ENCODE peak calls at places on chromosomes 1 and 21, in seven cellular contexts. One of them, this sample, is unnamed.

GRCh38 chr1:6956488-6957159 is 171.4 kb downstream of the CAMTA1 start:
- DNase-seq in iris pigment epithelial cell: no peak
- DNase-seq in stromal cell of bone marrow: no peak
- DNase-seq in AG08396: no peak
- DNase-seq in occipital lobe: no peak
- DNase-seq in activated naive CD4-positive, alpha-beta T cell: no peak
- DNase-seq in neural crest cell: no peak
- DNase-seq in this sample: peak

GRCh38 chr1:233245191-233245765 is 50.2 kb downstream of the PCNX2 start:
- DNase-seq in occipital lobe: no peak
- DNase-seq in activated naive CD4-positive, alpha-beta T cell: no peak
- DNase-seq in AG08396: no peak
- DNase-seq in neural crest cell: no peak
- DNase-seq in iris pigment epithelial cell: no peak
- DNase-seq in stromal cell of bone marrow: no peak
- DNase-seq in this sample: no peak

GRCh38 chr21:44942566-44942965 is 2.7 kb downstream of the SLX9 start:
- DNase-seq in occipital lobe: no peak
- DNase-seq in AG08396: no peak
- DNase-seq in activated naive CD4-positive, alpha-beta T cell: no peak
- DNase-seq in iris pigment epithelial cell: no peak
- DNase-seq in stromal cell of bone marrow: no peak
- DNase-seq in neural crest cell: no peak
- DNase-seq in this sample: no peak

GRCh38 chr1:37449936-37450335 is 24.4 kb upstream of the ZC3H12A start:
- DNase-seq in stromal cell of bone marrow: no peak
- DNase-seq in activated naive CD4-positive, alpha-beta T cell: no peak
- DNase-seq in AG08396: no peak
- DNase-seq in neural crest cell: no peak
- DNase-seq in iris pigment epithelial cell: no peak
- DNase-seq in occipital lobe: no peak
- DNase-seq in this sample: no peak

GRCh38 chr1:7902478-7903084 is 38.1 kb downstream of the TNFRSF9 start:
- DNase-seq in activated naive CD4-positive, alpha-beta T cell: peak
- DNase-seq in occipital lobe: no peak
- DNase-seq in stromal cell of bone marrow: peak
- DNase-seq in iris pigment epithelial cell: peak
- DNase-seq in neural crest cell: peak
- DNase-seq in AG08396: peak
- DNase-seq in this sample: peak

GRCh38 chr1:154263465-154264332 is 8.7 kb upstream of the HAX1 start:
- DNase-seq in stromal cell of bone marrow: no peak
- DNase-seq in neural crest cell: no peak
- DNase-seq in AG08396: no peak
- DNase-seq in iris pigment epithelial cell: peak
- DNase-seq in occipital lobe: no peak
- DNase-seq in activated naive CD4-positive, alpha-beta T cell: no peak
- DNase-seq in this sample: no peak

GRCh38 chr1:25486602-25487001 is 55.9 kb downstream of the MACO1 start:
- DNase-seq in activated naive CD4-positive, alpha-beta T cell: no peak
- DNase-seq in iris pigment epithelial cell: peak
- DNase-seq in occipital lobe: no peak
- DNase-seq in neural crest cell: no peak
- DNase-seq in stromal cell of bone marrow: no peak
- DNase-seq in AG08396: peak
- DNase-seq in this sample: no peak

GRCh38 chr1:153922076-153922837 is 515 bp downstream of the GATAD2B start:
- DNase-seq in occipital lobe: peak
- DNase-seq in activated naive CD4-positive, alpha-beta T cell: peak
- DNase-seq in neural crest cell: no peak
- DNase-seq in stromal cell of bone marrow: no peak
- DNase-seq in iris pigment epithelial cell: peak
- DNase-seq in AG08396: no peak
- DNase-seq in this sample: peak

GRCh38 chr1:2534775-2535387 is 4.8 kb upstream of the HES5 start:
- DNase-seq in occipital lobe: no peak
- DNase-seq in activated naive CD4-positive, alpha-beta T cell: no peak
- DNase-seq in AG08396: no peak
- DNase-seq in iris pigment epithelial cell: peak
- DNase-seq in stromal cell of bone marrow: no peak
- DNase-seq in neural crest cell: no peak
- DNase-seq in this sample: peak

GRCh38 chr21:33070921-33071877 is 1.3 kb downstream of the OLIG1 start:
- DNase-seq in AG08396: no peak
- DNase-seq in occipital lobe: no peak
- DNase-seq in stromal cell of bone marrow: no peak
- DNase-seq in iris pigment epithelial cell: peak
- DNase-seq in activated naive CD4-positive, alpha-beta T cell: no peak
- DNase-seq in neural crest cell: peak
- DNase-seq in this sample: no peak

GRCh38 chr1:52662645-52663313 is 29.8 kb downstream of the SHISAL2A start:
- DNase-seq in AG08396: no peak
- DNase-seq in neural crest cell: peak
- DNase-seq in stromal cell of bone marrow: peak
- DNase-seq in occipital lobe: no peak
- DNase-seq in iris pigment epithelial cell: peak
- DNase-seq in activated naive CD4-positive, alpha-beta T cell: no peak
- DNase-seq in this sample: peak

GRCh38 chr1:226589008-226589733 is 40.6 kb downstream of the STUM start:
- DNase-seq in AG08396: no peak
- DNase-seq in stromal cell of bone marrow: no peak
- DNase-seq in neural crest cell: no peak
- DNase-seq in activated naive CD4-positive, alpha-beta T cell: no peak
- DNase-seq in iris pigment epithelial cell: peak
- DNase-seq in occipital lobe: no peak
- DNase-seq in this sample: no peak

GRCh38 chr1:29236993-29237905 is 927 bp downstream of the PTPRU start:
- DNase-seq in stromal cell of bone marrow: no peak
- DNase-seq in AG08396: peak
- DNase-seq in occipital lobe: no peak
- DNase-seq in activated naive CD4-positive, alpha-beta T cell: no peak
- DNase-seq in neural crest cell: peak
- DNase-seq in iris pigment epithelial cell: peak
- DNase-seq in this sample: peak

GRCh38 chr1:172356620-172357019 is 63.9 kb upstream of the C1orf105 start:
- DNase-seq in activated naive CD4-positive, alpha-beta T cell: no peak
- DNase-seq in neural crest cell: no peak
- DNase-seq in occipital lobe: no peak
- DNase-seq in stromal cell of bone marrow: no peak
- DNase-seq in iris pigment epithelial cell: peak
- DNase-seq in AG08396: no peak
- DNase-seq in this sample: peak

GRCh38 chr1:223227486-223228196 is 84.6 kb upstream of the TLR5 start:
- DNase-seq in activated naive CD4-positive, alpha-beta T cell: no peak
- DNase-seq in stromal cell of bone marrow: no peak
- DNase-seq in neural crest cell: no peak
- DNase-seq in occipital lobe: no peak
- DNase-seq in AG08396: no peak
- DNase-seq in iris pigment epithelial cell: no peak
- DNase-seq in this sample: no peak

GRCh38 chr1:234529661-234530237 is 50.8 kb upstream of the TARBP1 start:
- DNase-seq in stromal cell of bone marrow: no peak
- DNase-seq in AG08396: no peak
- DNase-seq in neural crest cell: no peak
- DNase-seq in iris pigment epithelial cell: no peak
- DNase-seq in activated naive CD4-positive, alpha-beta T cell: no peak
- DNase-seq in occipital lobe: no peak
- DNase-seq in this sample: no peak

GRCh38 chr1:68255301-68255700 is 23.0 kb upstream of the WLS start:
- DNase-seq in occipital lobe: no peak
- DNase-seq in AG08396: no peak
- DNase-seq in neural crest cell: no peak
- DNase-seq in activated naive CD4-positive, alpha-beta T cell: no peak
- DNase-seq in iris pigment epithelial cell: no peak
- DNase-seq in stromal cell of bone marrow: no peak
- DNase-seq in this sample: no peak

GRCh38 chr1:69982992-69983391 is 222.4 kb downstream of the LRRC40 start:
- DNase-seq in activated naive CD4-positive, alpha-beta T cell: no peak
- DNase-seq in stromal cell of bone marrow: peak
- DNase-seq in AG08396: peak
- DNase-seq in neural crest cell: no peak
- DNase-seq in occipital lobe: peak
- DNase-seq in iris pigment epithelial cell: peak
- DNase-seq in this sample: no peak

GRCh38 chr21:16169102-16169511 is 439.3 kb downstream of the USP25 start:
- DNase-seq in activated naive CD4-positive, alpha-beta T cell: no peak
- DNase-seq in occipital lobe: no peak
- DNase-seq in stromal cell of bone marrow: peak
- DNase-seq in AG08396: no peak
- DNase-seq in neural crest cell: no peak
- DNase-seq in iris pigment epithelial cell: peak
- DNase-seq in this sample: peak

GRCh38 chr1:76669624-76670023 is 197.7 kb upstream of the ST6GALNAC5 start:
- DNase-seq in occipital lobe: no peak
- DNase-seq in iris pigment epithelial cell: no peak
- DNase-seq in AG08396: no peak
- DNase-seq in stromal cell of bone marrow: no peak
- DNase-seq in neural crest cell: no peak
- DNase-seq in activated naive CD4-positive, alpha-beta T cell: no peak
- DNase-seq in this sample: no peak

GRCh38 chr1:41454406-41454805 is 30.1 kb downstream of the EDN2 start:
- DNase-seq in iris pigment epithelial cell: no peak
- DNase-seq in activated naive CD4-positive, alpha-beta T cell: no peak
- DNase-seq in stromal cell of bone marrow: no peak
- DNase-seq in AG08396: no peak
- DNase-seq in neural crest cell: peak
- DNase-seq in occipital lobe: peak
- DNase-seq in this sample: no peak

GRCh38 chr1:30734106-30734505 is 10.7 kb upstream of the MATN1 start:
- DNase-seq in iris pigment epithelial cell: no peak
- DNase-seq in neural crest cell: no peak
- DNase-seq in AG08396: no peak
- DNase-seq in activated naive CD4-positive, alpha-beta T cell: no peak
- DNase-seq in stromal cell of bone marrow: no peak
- DNase-seq in occipital lobe: no peak
- DNase-seq in this sample: no peak

GRCh38 chr1:147292635-147293251 is 50.3 kb downstream of the CHD1L start:
- DNase-seq in AG08396: peak
- DNase-seq in occipital lobe: no peak
- DNase-seq in iris pigment epithelial cell: peak
- DNase-seq in activated naive CD4-positive, alpha-beta T cell: no peak
- DNase-seq in stromal cell of bone marrow: peak
- DNase-seq in neural crest cell: no peak
- DNase-seq in this sample: peak

GRCh38 chr1:217525773-217526490 is 105.0 kb downstream of the GPATCH2 start:
- DNase-seq in occipital lobe: no peak
- DNase-seq in iris pigment epithelial cell: peak
- DNase-seq in stromal cell of bone marrow: peak
- DNase-seq in activated naive CD4-positive, alpha-beta T cell: no peak
- DNase-seq in neural crest cell: no peak
- DNase-seq in AG08396: no peak
- DNase-seq in this sample: no peak

GRCh38 chr1:51690285-51690961 is 73.5 kb downstream of the OSBPL9 start:
- DNase-seq in iris pigment epithelial cell: peak
- DNase-seq in neural crest cell: no peak
- DNase-seq in activated naive CD4-positive, alpha-beta T cell: no peak
- DNase-seq in occipital lobe: no peak
- DNase-seq in stromal cell of bone marrow: no peak
- DNase-seq in AG08396: no peak
- DNase-seq in this sample: peak

GRCh38 chr1:230757856-230758704 is 10.9 kb downstream of the CAPN9 start:
- DNase-seq in stromal cell of bone marrow: no peak
- DNase-seq in neural crest cell: no peak
- DNase-seq in occipital lobe: no peak
- DNase-seq in AG08396: no peak
- DNase-seq in activated naive CD4-positive, alpha-beta T cell: no peak
- DNase-seq in iris pigment epithelial cell: no peak
- DNase-seq in this sample: no peak

GRCh38 chr1:248695451-248696132 is 7.0 kb downstream of the OR14I1 start:
- DNase-seq in iris pigment epithelial cell: peak
- DNase-seq in AG08396: no peak
- DNase-seq in neural crest cell: no peak
- DNase-seq in occipital lobe: no peak
- DNase-seq in activated naive CD4-positive, alpha-beta T cell: no peak
- DNase-seq in stromal cell of bone marrow: no peak
- DNase-seq in this sample: peak

GRCh38 chr1:23548704-23549143 is 10.6 kb downstream of the ID3 start:
- DNase-seq in iris pigment epithelial cell: peak
- DNase-seq in activated naive CD4-positive, alpha-beta T cell: no peak
- DNase-seq in neural crest cell: no peak
- DNase-seq in AG08396: no peak
- DNase-seq in stromal cell of bone marrow: no peak
- DNase-seq in occipital lobe: no peak
- DNase-seq in this sample: no peak

GRCh38 chr1:99808391-99809115 is 41.6 kb upstream of the AGL start:
- DNase-seq in occipital lobe: no peak
- DNase-seq in stromal cell of bone marrow: peak
- DNase-seq in AG08396: peak
- DNase-seq in neural crest cell: peak
- DNase-seq in iris pigment epithelial cell: peak
- DNase-seq in activated naive CD4-positive, alpha-beta T cell: no peak
- DNase-seq in this sample: peak

This sample was measured in bronchial epithelial cell.